ENCODE peak calls at places on chromosomes 4 and X, in seven cellular contexts. One of them, this sample, is unnamed.

GRCh38 chr4:184368731-184369130 is 105.6 kb downstream of the IRF2 start:
- DNase-seq in AG04450: no peak
- DNase-seq in NCI-H1417: no peak
- DNase-seq in activated T-cell treated with anti-CD3 and anti-CD28 coated beads for 1 hour: no peak
- DNase-seq in NCI-H510A treated with DMSO at 0.1 percent for 48 hours: no peak
- DNase-seq in HL-60: no peak
- DNase-seq in cardiac fibroblast: no peak
- DNase-seq in this sample: no peak

GRCh38 chr4:142156246-142156645 is 519.9 kb downstream of the IL15 start:
- DNase-seq in AG04450: no peak
- DNase-seq in NCI-H1417: no peak
- DNase-seq in activated T-cell treated with anti-CD3 and anti-CD28 coated beads for 1 hour: no peak
- DNase-seq in NCI-H510A treated with DMSO at 0.1 percent for 48 hours: no peak
- DNase-seq in HL-60: no peak
- DNase-seq in cardiac fibroblast: no peak
- DNase-seq in this sample: no peak

GRCh38 chr4:80239480-80239879 is 27.0 kb upstream of the FGF5 start:
- DNase-seq in AG04450: no peak
- DNase-seq in NCI-H1417: no peak
- DNase-seq in activated T-cell treated with anti-CD3 and anti-CD28 coated beads for 1 hour: no peak
- DNase-seq in NCI-H510A treated with DMSO at 0.1 percent for 48 hours: no peak
- DNase-seq in HL-60: no peak
- DNase-seq in cardiac fibroblast: no peak
- DNase-seq in this sample: peak

GRCh38 chr4:37902212-37902611 is 11.3 kb downstream of the TBC1D1 start:
- DNase-seq in AG04450: no peak
- DNase-seq in NCI-H1417: no peak
- DNase-seq in activated T-cell treated with anti-CD3 and anti-CD28 coated beads for 1 hour: no peak
- DNase-seq in NCI-H510A treated with DMSO at 0.1 percent for 48 hours: no peak
- DNase-seq in HL-60: no peak
- DNase-seq in cardiac fibroblast: no peak
- DNase-seq in this sample: no peak

GRCh38 chr4:104490770-104491395 is 3.8 kb downstream of the CXXC4 start:
- DNase-seq in AG04450: no peak
- DNase-seq in NCI-H1417: peak
- DNase-seq in activated T-cell treated with anti-CD3 and anti-CD28 coated beads for 1 hour: peak
- DNase-seq in NCI-H510A treated with DMSO at 0.1 percent for 48 hours: peak
- DNase-seq in HL-60: peak
- DNase-seq in cardiac fibroblast: peak
- DNase-seq in this sample: peak

GRCh38 chrX:15675490-15675921 is 10.9 kb upstream of the CLTRN start:
- DNase-seq in AG04450: no peak
- DNase-seq in NCI-H1417: peak
- DNase-seq in activated T-cell treated with anti-CD3 and anti-CD28 coated beads for 1 hour: peak
- DNase-seq in NCI-H510A treated with DMSO at 0.1 percent for 48 hours: peak
- DNase-seq in HL-60: peak
- DNase-seq in cardiac fibroblast: no peak
- DNase-seq in this sample: no peak

GRCh38 chrX:152904151-152905080 is 6.5 kb downstream of the ZNF185 start:
- DNase-seq in AG04450: no peak
- DNase-seq in NCI-H1417: peak
- DNase-seq in activated T-cell treated with anti-CD3 and anti-CD28 coated beads for 1 hour: peak
- DNase-seq in NCI-H510A treated with DMSO at 0.1 percent for 48 hours: peak
- DNase-seq in HL-60: peak
- DNase-seq in cardiac fibroblast: peak
- DNase-seq in this sample: peak

GRCh38 chr4:2275546-2276251 is 13.8 kb upstream of the MXD4 start:
- DNase-seq in AG04450: no peak
- DNase-seq in NCI-H1417: no peak
- DNase-seq in activated T-cell treated with anti-CD3 and anti-CD28 coated beads for 1 hour: no peak
- DNase-seq in NCI-H510A treated with DMSO at 0.1 percent for 48 hours: no peak
- DNase-seq in HL-60: no peak
- DNase-seq in cardiac fibroblast: no peak
- DNase-seq in this sample: no peak

GRCh38 chr4:124202106-124202505 is 510.4 kb downstream of the ANKRD50 start:
- DNase-seq in AG04450: no peak
- DNase-seq in NCI-H1417: no peak
- DNase-seq in activated T-cell treated with anti-CD3 and anti-CD28 coated beads for 1 hour: no peak
- DNase-seq in NCI-H510A treated with DMSO at 0.1 percent for 48 hours: no peak
- DNase-seq in HL-60: no peak
- DNase-seq in cardiac fibroblast: peak
- DNase-seq in this sample: peak

GRCh38 chrX:153469811-153470410 is 465 bp downstream of the HAUS7 start:
- DNase-seq in AG04450: no peak
- DNase-seq in NCI-H1417: peak
- DNase-seq in activated T-cell treated with anti-CD3 and anti-CD28 coated beads for 1 hour: no peak
- DNase-seq in NCI-H510A treated with DMSO at 0.1 percent for 48 hours: no peak
- DNase-seq in HL-60: peak
- DNase-seq in cardiac fibroblast: no peak
- DNase-seq in this sample: peak

GRCh38 chr4:122712782-122713181 is 19.7 kb upstream of the BBS12 start:
- DNase-seq in AG04450: no peak
- DNase-seq in NCI-H1417: no peak
- DNase-seq in activated T-cell treated with anti-CD3 and anti-CD28 coated beads for 1 hour: no peak
- DNase-seq in NCI-H510A treated with DMSO at 0.1 percent for 48 hours: no peak
- DNase-seq in HL-60: no peak
- DNase-seq in cardiac fibroblast: no peak
- DNase-seq in this sample: peak

GRCh38 chr4:38387348-38387747 is 276.7 kb upstream of the KLF3 start:
- DNase-seq in AG04450: no peak
- DNase-seq in NCI-H1417: peak
- DNase-seq in activated T-cell treated with anti-CD3 and anti-CD28 coated beads for 1 hour: no peak
- DNase-seq in NCI-H510A treated with DMSO at 0.1 percent for 48 hours: peak
- DNase-seq in HL-60: no peak
- DNase-seq in cardiac fibroblast: peak
- DNase-seq in this sample: peak

GRCh38 chr4:65868096-65868824 is 198.0 kb upstream of the EPHA5 start:
- DNase-seq in AG04450: no peak
- DNase-seq in NCI-H1417: peak
- DNase-seq in activated T-cell treated with anti-CD3 and anti-CD28 coated beads for 1 hour: no peak
- DNase-seq in NCI-H510A treated with DMSO at 0.1 percent for 48 hours: no peak
- DNase-seq in HL-60: no peak
- DNase-seq in cardiac fibroblast: no peak
- DNase-seq in this sample: no peak

GRCh38 chr4:3168029-3168428 is 80.9 kb upstream of the MSANTD1 start:
- DNase-seq in AG04450: peak
- DNase-seq in NCI-H1417: no peak
- DNase-seq in activated T-cell treated with anti-CD3 and anti-CD28 coated beads for 1 hour: no peak
- DNase-seq in NCI-H510A treated with DMSO at 0.1 percent for 48 hours: no peak
- DNase-seq in HL-60: no peak
- DNase-seq in cardiac fibroblast: peak
- DNase-seq in this sample: peak

GRCh38 chr4:3466691-3467600 is 3.8 kb downstream of the DOK7 start:
- DNase-seq in AG04450: no peak
- DNase-seq in NCI-H1417: no peak
- DNase-seq in activated T-cell treated with anti-CD3 and anti-CD28 coated beads for 1 hour: no peak
- DNase-seq in NCI-H510A treated with DMSO at 0.1 percent for 48 hours: no peak
- DNase-seq in HL-60: no peak
- DNase-seq in cardiac fibroblast: no peak
- DNase-seq in this sample: no peak

GRCh38 chr4:38357546-38357945 is 306.5 kb upstream of the KLF3 start:
- DNase-seq in AG04450: no peak
- DNase-seq in NCI-H1417: no peak
- DNase-seq in activated T-cell treated with anti-CD3 and anti-CD28 coated beads for 1 hour: no peak
- DNase-seq in NCI-H510A treated with DMSO at 0.1 percent for 48 hours: no peak
- DNase-seq in HL-60: no peak
- DNase-seq in cardiac fibroblast: no peak
- DNase-seq in this sample: no peak

GRCh38 chr4:76306882-76307669 is 543 bp downstream of the STBD1 start:
- DNase-seq in AG04450: no peak
- DNase-seq in NCI-H1417: peak
- DNase-seq in activated T-cell treated with anti-CD3 and anti-CD28 coated beads for 1 hour: no peak
- DNase-seq in NCI-H510A treated with DMSO at 0.1 percent for 48 hours: peak
- DNase-seq in HL-60: peak
- DNase-seq in cardiac fibroblast: peak
- DNase-seq in this sample: peak

GRCh38 chr4:152106781-152107321 is 346.0 kb upstream of the GATB start:
- DNase-seq in AG04450: no peak
- DNase-seq in NCI-H1417: no peak
- DNase-seq in activated T-cell treated with anti-CD3 and anti-CD28 coated beads for 1 hour: no peak
- DNase-seq in NCI-H510A treated with DMSO at 0.1 percent for 48 hours: no peak
- DNase-seq in HL-60: no peak
- DNase-seq in cardiac fibroblast: peak
- DNase-seq in this sample: peak

GRCh38 chr4:75429208-75429607 is 85.0 kb downstream of the RCHY1 start:
- DNase-seq in AG04450: no peak
- DNase-seq in NCI-H1417: peak
- DNase-seq in activated T-cell treated with anti-CD3 and anti-CD28 coated beads for 1 hour: no peak
- DNase-seq in NCI-H510A treated with DMSO at 0.1 percent for 48 hours: no peak
- DNase-seq in HL-60: no peak
- DNase-seq in cardiac fibroblast: no peak
- DNase-seq in this sample: no peak

GRCh38 chr4:99209671-99210070 is 9.4 kb downstream of the ADH6 start:
- DNase-seq in AG04450: peak
- DNase-seq in NCI-H1417: no peak
- DNase-seq in activated T-cell treated with anti-CD3 and anti-CD28 coated beads for 1 hour: no peak
- DNase-seq in NCI-H510A treated with DMSO at 0.1 percent for 48 hours: no peak
- DNase-seq in HL-60: no peak
- DNase-seq in cardiac fibroblast: no peak
- DNase-seq in this sample: no peak

GRCh38 chr4:3765271-3766206 is 646 bp upstream of the ADRA2C start:
- DNase-seq in AG04450: no peak
- DNase-seq in NCI-H1417: no peak
- DNase-seq in activated T-cell treated with anti-CD3 and anti-CD28 coated beads for 1 hour: no peak
- DNase-seq in NCI-H510A treated with DMSO at 0.1 percent for 48 hours: peak
- DNase-seq in HL-60: peak
- DNase-seq in cardiac fibroblast: peak
- DNase-seq in this sample: peak

GRCh38 chr4:139319571-139319970 is 17.3 kb upstream of the NDUFC1 start:
- DNase-seq in AG04450: no peak
- DNase-seq in NCI-H1417: no peak
- DNase-seq in activated T-cell treated with anti-CD3 and anti-CD28 coated beads for 1 hour: no peak
- DNase-seq in NCI-H510A treated with DMSO at 0.1 percent for 48 hours: no peak
- DNase-seq in HL-60: no peak
- DNase-seq in cardiac fibroblast: no peak
- DNase-seq in this sample: no peak

GRCh38 chr4:54872246-54872645 is 214.5 kb downstream of the KIT start:
- DNase-seq in AG04450: no peak
- DNase-seq in NCI-H1417: no peak
- DNase-seq in activated T-cell treated with anti-CD3 and anti-CD28 coated beads for 1 hour: no peak
- DNase-seq in NCI-H510A treated with DMSO at 0.1 percent for 48 hours: no peak
- DNase-seq in HL-60: no peak
- DNase-seq in cardiac fibroblast: no peak
- DNase-seq in this sample: peak